ENCODE peak calls at places on chromosomes 11 and 22, in ten cellular contexts. X is testis; Q is NCI-H774; J is D341Med; F is coronary artery; C is iris pigment epithelial cell; M is upper lobe of right lung; P is HuH-7.5; V is effector CD4-positive, alpha-beta T cell; R is endothelial cell. I is an unnamed sample.

GRCh38 chr22:25668437-25668836 is 73.6 kb upstream of the MYO18B start:
- DNase-seq in X (no peak), V (no peak), Q (no peak), F (no peak), J (no peak), C (peak), M (no peak), R (no peak), P (no peak), I (no peak)

GRCh38 chr11:45211732-45212131 is 65.3 kb downstream of the PRDM11 start:
- DNase-seq in P (no peak), J (no peak), V (no peak), Q (no peak), M (no peak), F (no peak), X (no peak), R (no peak), C (no peak), I (no peak)

GRCh38 chr11:46294365-46295309 is 17.2 kb downstream of the CREB3L1 start:
- DNase-seq in J (no peak), Q (no peak), M (no peak), R (no peak), V (no peak), F (no peak), X (peak), C (peak), P (no peak), I (peak)

GRCh38 chr11:61872935-61873565 is 18.3 kb downstream of the FADS3 start:
- DNase-seq in P (no peak), R (no peak), X (no peak), V (no peak), J (no peak), Q (no peak), M (no peak), F (no peak), C (no peak), I (no peak)

GRCh38 chr11:41459602-41460405 is at the start of gene LRRC4C:
- DNase-seq in V (no peak), X (no peak), M (no peak), P (no peak), R (no peak), C (no peak), F (no peak), Q (peak), J (no peak), I (no peak)

GRCh38 chr11:88335284-88335683 is 2.3 kb downstream of the CTSC start:
- DNase-seq in P (no peak), Q (no peak), X (no peak), J (no peak), V (no peak), R (no peak), M (no peak), F (no peak), C (peak), I (no peak)

GRCh38 chr11:62644220-62644619 is 2.2 kb downstream of the GANAB start:
- DNase-seq in M (no peak), V (no peak), C (no peak), J (no peak), F (no peak), Q (no peak), X (no peak), R (no peak), P (no peak), I (no peak)

GRCh38 chr22:46545041-46545796 is 7.8 kb upstream of the CELSR1 start:
- DNase-seq in M (no peak), R (no peak), P (no peak), X (no peak), C (no peak), F (no peak), Q (no peak), J (no peak), V (no peak), I (no peak)

GRCh38 chr11:18608373-18608772 is 8.8 kb downstream of the MISFA start:
- DNase-seq in V (no peak), X (peak), Q (no peak), C (peak), J (no peak), R (no peak), M (no peak), F (no peak), P (no peak), I (no peak)

GRCh38 chr11:56140151-56140661 is at the start of gene OR8J3:
- DNase-seq in F (no peak), R (no peak), M (no peak), P (no peak), X (no peak), Q (no peak), J (no peak), C (no peak), V (no peak), I (no peak)